ENCODE peak calls at places on chromosomes 6 and 20, in eight cellular contexts. U, K, F, P, I, Y, D and O are unnamed samples.

GRCh38 chr6:139392834-139393233 is 18.4 kb upstream of the CITED2 start:
- DNase-seq in U (no peak), K (peak), F (peak), P (no peak), I (no peak), Y (peak), D (no peak), O (no peak)

GRCh38 chr6:1313755-1314503 is 2.0 kb downstream of the FOXQ1 start:
- DNase-seq in U (no peak), K (peak), F (peak), P (no peak), I (peak), Y (no peak), D (no peak), O (no peak)

GRCh38 chr6:128339635-128340436 is 180.6 kb downstream of the PTPRK start:
- DNase-seq in U (no peak), K (no peak), F (no peak), P (no peak), I (no peak), Y (no peak), D (no peak), O (no peak)

GRCh38 chr6:45021652-45022051 is 306.5 kb upstream of the RUNX2 start:
- DNase-seq in U (no peak), K (peak), F (no peak), P (no peak), I (no peak), Y (peak), D (no peak), O (no peak)

GRCh38 chr6:158894192-158894591 is 75.0 kb upstream of the EZR start:
- DNase-seq in U (no peak), K (peak), F (no peak), P (no peak), I (no peak), Y (no peak), D (peak), O (no peak)

GRCh38 chr6:113684382-113684901 is 172.7 kb upstream of the MARCKS start:
- DNase-seq in U (no peak), K (peak), F (no peak), P (no peak), I (no peak), Y (no peak), D (peak), O (no peak)

GRCh38 chr20:57049298-57049697 is 217.1 kb downstream of the BMP7 start:
- DNase-seq in U (no peak), K (no peak), F (no peak), P (no peak), I (no peak), Y (no peak), D (no peak), O (no peak)

GRCh38 chr20:50193851-50194830 is 3.5 kb downstream of the CEBPB start:
- DNase-seq in U (no peak), K (peak), F (no peak), P (no peak), I (no peak), Y (no peak), D (no peak), O (no peak)

GRCh38 chr6:43865947-43866346 is 95.9 kb downstream of the VEGFA start:
- DNase-seq in U (no peak), K (no peak), F (no peak), P (no peak), I (no peak), Y (no peak), D (no peak), O (no peak)

GRCh38 chr6:117976030-117976651 is 69.1 kb downstream of the SLC35F1 start:
- DNase-seq in U (no peak), K (peak), F (peak), P (no peak), I (no peak), Y (peak), D (peak), O (peak)

GRCh38 chr6:139982652-139983051 is 608.2 kb upstream of the CITED2 start:
- DNase-seq in U (no peak), K (peak), F (no peak), P (no peak), I (no peak), Y (no peak), D (peak), O (no peak)

GRCh38 chr20:6007094-6007528 is 46.7 kb downstream of the LRRN4 start:
- DNase-seq in U (no peak), K (peak), F (no peak), P (no peak), I (no peak), Y (no peak), D (peak), O (no peak)

GRCh38 chr6:116136933-116137340 is 11.0 kb upstream of the COL10A1 start:
- DNase-seq in U (no peak), K (no peak), F (no peak), P (no peak), I (no peak), Y (no peak), D (no peak), O (no peak)

GRCh38 chr6:75620387-75621304 is 19.0 kb downstream of the SENP6 start:
- DNase-seq in U (no peak), K (no peak), F (no peak), P (no peak), I (no peak), Y (no peak), D (no peak), O (no peak)

GRCh38 chr6:127022297-127022696 is 96.2 kb upstream of the RSPO3 start:
- DNase-seq in U (no peak), K (peak), F (no peak), P (no peak), I (peak), Y (no peak), D (no peak), O (no peak)

GRCh38 chr6:149984778-149985177 is 21.0 kb downstream of the ULBP1 start:
- DNase-seq in U (no peak), K (no peak), F (no peak), P (no peak), I (no peak), Y (no peak), D (no peak), O (no peak)

GRCh38 chr20:47501117-47501482 is 587 bp upstream of the NCOA3 start:
- DNase-seq in U (no peak), K (peak), F (no peak), P (no peak), I (no peak), Y (no peak), D (no peak), O (no peak)

GRCh38 chr6:168060521-168060931 is 18.5 kb downstream of the FRMD1 start:
- DNase-seq in U (peak), K (peak), F (no peak), P (no peak), I (peak), Y (no peak), D (no peak), O (no peak)

GRCh38 chr6:76420094-76420493 is 347.6 kb upstream of the IMPG1 start:
- DNase-seq in U (no peak), K (no peak), F (no peak), P (no peak), I (no peak), Y (no peak), D (no peak), O (no peak)

GRCh38 chr20:44465001-44465560 is 10.6 kb upstream of the TTPAL start:
- DNase-seq in U (no peak), K (no peak), F (no peak), P (no peak), I (peak), Y (no peak), D (no peak), O (no peak)